ENCODE peak calls at places on chromosomes 3 and 15, in eight cellular contexts. Q is mesendoderm, M is IMR-90, D is GM23338, E is A549, I is HCT116, C is fibroblast of lung, K is OCI-LY7. R is an unnamed sample.

GRCh38 chr3:197593046-197593380 is 37.2 kb upstream of the BDH1 start:
- DNase-seq in K (no peak), D (no peak), M (no peak), E (no peak), Q (no peak), I (no peak), C (no peak), R (no peak)

GRCh38 chr3:106425021-106425420 is 556.2 kb upstream of the CBLB start:
- DNase-seq in D (no peak), K (no peak), M (peak), I (no peak), Q (no peak), E (no peak), C (peak), R (no peak)

GRCh38 chr3:128554465-128555097 is 61.6 kb upstream of the GATA2 start:
- DNase-seq in Q (no peak), M (no peak), D (no peak), C (no peak), I (no peak), E (no peak), K (no peak), R (no peak)

GRCh38 chr3:128736598-128736997 is 10.6 kb downstream of the RAB7A start:
- DNase-seq in E (no peak), M (peak), K (no peak), D (no peak), C (peak), I (no peak), Q (no peak), R (no peak)

GRCh38 chr15:59174161-59174845 is 32.3 kb upstream of the LDHAL6B start:
- DNase-seq in K (no peak), M (peak), D (no peak), C (no peak), E (no peak), Q (no peak), I (no peak), R (no peak)

GRCh38 chr15:85854345-85855097 is 59.8 kb upstream of the KLHL25 start:
- DNase-seq in C (peak), Q (peak), I (peak), M (peak), E (peak), K (peak), D (peak), R (peak)

GRCh38 chr15:49286649-49287394 is 116.8 kb downstream of the GALK2 start:
- DNase-seq in D (no peak), Q (peak), K (no peak), E (no peak), I (no peak), M (peak), C (peak), R (no peak)

GRCh38 chr3:166554006-166554405 is 716.8 kb upstream of the BCHE start:
- DNase-seq in C (peak), Q (no peak), E (no peak), M (no peak), D (no peak), K (no peak), I (no peak), R (no peak)

GRCh38 chr3:30167511-30168135 is 438.8 kb upstream of the TGFBR2 start:
- DNase-seq in D (no peak), C (no peak), Q (peak), K (no peak), I (peak), M (peak), E (no peak), R (peak)

GRCh38 chr3:106265704-106266103 is 396.9 kb upstream of the CBLB start:
- DNase-seq in D (no peak), M (no peak), E (no peak), C (no peak), K (no peak), Q (no peak), I (no peak), R (no peak)

GRCh38 chr15:65577129-65577996 is 33.6 kb downstream of the INTS14 start:
- DNase-seq in M (no peak), C (no peak), I (no peak), Q (no peak), K (peak), E (no peak), D (no peak), R (no peak)

GRCh38 chr15:74131618-74132191 is 1.3 kb downstream of the ISLR2 start:
- DNase-seq in D (peak), Q (no peak), C (no peak), M (no peak), E (no peak), I (no peak), K (no peak), R (no peak)

GRCh38 chr3:171892457-171892856 is 49.3 kb downstream of the TMEM212 start:
- DNase-seq in M (no peak), C (no peak), D (no peak), Q (no peak), E (no peak), K (no peak), I (no peak), R (no peak)

GRCh38 chr15:71259866-71260265 is 144.6 kb downstream of the THSD4 start:
- DNase-seq in Q (no peak), C (no peak), D (no peak), K (no peak), I (no peak), M (no peak), E (no peak), R (no peak)

GRCh38 chr3:46882377-46883015 is 5.0 kb downstream of the PTH1R start:
- DNase-seq in Q (peak), D (peak), C (peak), E (no peak), I (no peak), M (no peak), K (no peak), R (peak)

GRCh38 chr15:66670698-66671580 is 31.1 kb upstream of the SMAD6 start:
- DNase-seq in K (peak), C (no peak), E (peak), I (peak), D (peak), Q (peak), M (no peak), R (no peak)

GRCh38 chr3:79690072-79690471 is 77.7 kb downstream of the ROBO1 start:
- DNase-seq in C (no peak), D (no peak), Q (no peak), I (no peak), E (no peak), M (no peak), K (no peak), R (no peak)

GRCh38 chr3:120039642-120040610 is 54.3 kb downstream of the GSK3B start:
- DNase-seq in Q (peak), E (no peak), M (no peak), D (peak), C (no peak), I (peak), K (peak), R (no peak)

GRCh38 chr3:170506556-170506955 is 79.3 kb downstream of the SLC7A14 start:
- DNase-seq in Q (peak), D (peak), E (peak), M (peak), K (no peak), C (peak), I (no peak), R (no peak)

GRCh38 chr15:85151861-85152260 is 170.2 kb downstream of the PDE8A start:
- DNase-seq in Q (peak), E (no peak), I (no peak), K (no peak), D (no peak), C (no peak), M (peak), R (no peak)

GRCh38 chr3:107662109-107662477 is 139.3 kb downstream of the BBX start:
- DNase-seq in E (no peak), K (no peak), C (peak), Q (no peak), I (no peak), D (no peak), M (peak), R (no peak)

GRCh38 chr3:107654218-107654617 is 131.5 kb downstream of the BBX start:
- DNase-seq in K (no peak), C (no peak), M (no peak), D (no peak), E (no peak), Q (no peak), I (no peak), R (no peak)

GRCh38 chr3:107660316-107660976 is 137.7 kb downstream of the BBX start:
- DNase-seq in D (no peak), M (peak), Q (no peak), K (peak), C (peak), E (no peak), I (peak), R (no peak)

GRCh38 chr3:107661447-107662108 is 138.8 kb downstream of the BBX start:
- DNase-seq in K (no peak), D (no peak), M (no peak), I (no peak), E (no peak), C (no peak), Q (no peak), R (no peak)

GRCh38 chr3:107657971-107658370 is 135.2 kb downstream of the BBX start:
- DNase-seq in Q (no peak), I (no peak), E (no peak), M (peak), K (no peak), D (no peak), C (peak), R (no peak)
- H3K4me2 ChIP-seq in Q (no peak), I (no peak), E (peak), M (peak), K (no peak), D (no peak), C (peak), R (no peak)

GRCh38 chr3:13343601-13344000 is 76.5 kb downstream of the NUP210 start:
- DNase-seq in I (no peak), D (no peak), E (no peak), Q (no peak), K (no peak), M (no peak), C (no peak), R (no peak)

GRCh38 chr3:13338996-13339395 is 81.1 kb downstream of the NUP210 start:
- DNase-seq in Q (no peak), M (no peak), C (no peak), D (no peak), K (no peak), E (no peak), I (no peak), R (no peak)

GRCh38 chr3:13338231-13338630 is 81.9 kb downstream of the NUP210 start:
- DNase-seq in Q (peak), I (no peak), M (peak), E (no peak), C (no peak), D (no peak), K (no peak), R (no peak)

GRCh38 chr3:13336592-13336991 is 83.5 kb downstream of the NUP210 start:
- DNase-seq in M (no peak), Q (no peak), C (no peak), I (no peak), E (no peak), K (no peak), D (no peak), R (no peak)

GRCh38 chr3:13339833-13340232 is 80.3 kb downstream of the NUP210 start:
- DNase-seq in M (no peak), K (no peak), E (no peak), C (no peak), Q (no peak), I (no peak), D (no peak), R (no peak)
- H3K4me2 ChIP-seq in M (no peak), K (no peak), E (no peak), C (no peak), Q (no peak), I (no peak), D (no peak), R (no peak)

DNA sequence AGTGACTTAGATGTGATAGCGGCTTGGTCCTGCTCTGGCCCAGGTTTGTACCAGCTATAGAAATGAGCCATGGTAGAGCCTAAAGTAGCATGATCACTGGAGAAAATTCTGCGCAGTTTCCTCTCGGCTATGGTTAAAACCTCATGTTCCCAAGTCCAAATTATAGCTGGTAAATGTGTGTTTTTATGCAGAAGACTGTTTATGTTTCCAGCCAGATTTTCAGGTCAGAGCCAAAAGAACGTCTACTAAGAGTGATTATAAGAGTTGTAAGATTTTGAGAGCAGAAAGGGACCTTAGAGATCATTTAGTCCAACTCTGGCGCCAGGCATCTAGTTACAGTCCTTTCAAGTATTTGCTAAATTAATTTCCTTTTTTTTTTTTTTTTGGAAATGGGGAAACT is 333.7 kb downstream of the LPP start:
- DNase-seq in M (no peak), D (no peak), I (no peak), C (no peak), E (no peak), K (no peak), Q (no peak), R (no peak)
- H3K4me2 ChIP-seq in M (no peak), D (no peak), I (no peak), C (no peak), E (no peak), K (no peak), Q (no peak), R (no peak)

GRCh38 chr3:36443042-36443686 is 62.9 kb downstream of the STAC start:
- DNase-seq in C (no peak), E (no peak), D (no peak), K (no peak), Q (no peak), M (no peak), I (no peak), R (no peak)
- H3K4me2 ChIP-seq in C (no peak), E (no peak), D (no peak), K (no peak), Q (no peak), M (no peak), I (no peak), R (no peak)

R was measured in neuronal stem cell.